ENCODE peak calls at places on chromosomes 6 and 20, in five cellular contexts. U is T-helper 1 cell, R is H54, V is EH, J is upper lobe of right lung. Z is an unnamed sample.

GRCh38 chr6:122747573-122747972 is 31.9 kb upstream of the FABP7 start:
- DNase-seq in U (no peak), R (no peak), V (no peak), J (no peak), Z (no peak)

GRCh38 chr20:1353956-1354355 is 25.0 kb upstream of the SDCBP2 start:
- DNase-seq in U (no peak), R (no peak), V (no peak), J (no peak), Z (no peak)

GRCh38 chr6:4774715-4775590 is 1.3 kb upstream of the CDYL start:
- DNase-seq in U (peak), R (no peak), V (no peak), J (no peak), Z (no peak)

GRCh38 chr20:46348972-46349741 is 40.9 kb upstream of the CDH22 start:
- DNase-seq in U (peak), R (peak), V (peak), J (no peak), Z (peak)

GRCh38 chr6:126048635-126049034 is 62.3 kb downstream of the TRMT11 start:
- DNase-seq in U (no peak), R (no peak), V (no peak), J (no peak), Z (no peak)

GRCh38 chr6:1624071-1624847 is 14.5 kb downstream of the FOXC1 start:
- DNase-seq in U (no peak), R (no peak), V (no peak), J (no peak), Z (no peak)

GRCh38 chr6:47153066-47153755 is 111.1 kb upstream of the ADGRF1 start:
- DNase-seq in U (no peak), R (peak), V (peak), J (no peak), Z (peak)

GRCh38 chr6:34393191-34393967 is 910 bp upstream of the NUDT3 start:
- DNase-seq in U (no peak), R (no peak), V (no peak), J (no peak), Z (no peak)

GRCh38 chr20:55538261-55538908 is 466.9 kb downstream of the CBLN4 start:
- DNase-seq in U (no peak), R (no peak), V (no peak), J (no peak), Z (no peak)

GRCh38 chr6:4775591-4776492 is at the start of gene CDYL:
- DNase-seq in U (peak), R (peak), V (peak), J (peak), Z (no peak)

GRCh38 chr6:106535012-106535411 is 94.3 kb downstream of the RTN4IP1 start:
- DNase-seq in U (no peak), R (no peak), V (no peak), J (no peak), Z (no peak)

GRCh38 chr6:50062051-50062450 is 12.3 kb upstream of the DEFB112 start:
- DNase-seq in U (no peak), R (no peak), V (no peak), J (no peak), Z (no peak)

GRCh38 chr6:3484240-3484639 is 27.4 kb upstream of the SLC22A23 start:
- DNase-seq in U (no peak), R (peak), V (peak), J (no peak), Z (no peak)

GRCh38 chr6:16704706-16705402 is 56.4 kb downstream of the ATXN1 start:
- DNase-seq in U (no peak), R (no peak), V (peak), J (no peak), Z (no peak)

GRCh38 chr6:4575724-4576123 is 200.5 kb upstream of the CDYL start:
- DNase-seq in U (no peak), R (no peak), V (peak), J (no peak), Z (no peak)

GRCh38 chr6:22789315-22789714 is 219.9 kb downstream of the HDGFL1 start:
- DNase-seq in U (no peak), R (no peak), V (no peak), J (no peak), Z (no peak)

GRCh38 chr6:137493218-137494038 is 766 bp downstream of the OLIG3 start:
- DNase-seq in U (no peak), R (no peak), V (no peak), J (peak), Z (no peak)

GRCh38 chr6:3088446-3088845 is 20.2 kb downstream of the RIPK1 start:
- DNase-seq in U (no peak), R (no peak), V (peak), J (no peak), Z (no peak)

GRCh38 chr6:47631248-47632196 is 66.9 kb upstream of the ADGRF4 start:
- DNase-seq in U (no peak), R (no peak), V (peak), J (no peak), Z (peak)

GRCh38 chr6:44254957-44255808 is 2.1 kb downstream of the SLC35B2 start:
- DNase-seq in U (no peak), R (no peak), V (peak), J (no peak), Z (peak)

GRCh38 chr20:61123751-61124368 is 128.2 kb upstream of the CDH4 start:
- DNase-seq in U (no peak), R (no peak), V (no peak), J (peak), Z (no peak)

GRCh38 chr6:133114973-133115372 is 126.2 kb upstream of the EYA4 start:
- DNase-seq in U (no peak), R (no peak), V (no peak), J (no peak), Z (no peak)

GRCh38 chr20:58102252-58102651 is 126.2 kb downstream of the ANKRD60 start:
- DNase-seq in U (no peak), R (no peak), V (peak), J (no peak), Z (peak)

GRCh38 chr20:1887321-1887720 is 7.9 kb upstream of the SIRPA start:
- DNase-seq in U (no peak), R (no peak), V (no peak), J (no peak), Z (no peak)

GRCh38 chr6:11632231-11632630 is 94.7 kb downstream of the TMEM170B start:
- DNase-seq in U (no peak), R (peak), V (peak), J (no peak), Z (peak)

GRCh38 chr20:38143646-38144554 is 21.2 kb downstream of the TGM2 start:
- DNase-seq in U (no peak), R (peak), V (peak), J (no peak), Z (peak)

GRCh38 chr6:37134622-37135191 is 35.2 kb upstream of the PIM1 start:
- DNase-seq in U (no peak), R (peak), V (peak), J (no peak), Z (peak)

GRCh38 chr6:145199961-145200360 is 535.4 kb downstream of the EPM2A start:
- DNase-seq in U (no peak), R (no peak), V (peak), J (no peak), Z (peak)

Z was measured in PC-9.